ENCODE peak calls at places on chromosomes 16 and 17, in four cellular contexts. N is transverse colon, G is A549, V is tibial nerve. W is an unnamed sample. For H3K9me3, the result is how much of the 10 kb centered on the place peaks cover.

GRCh38 chr17:14058051-14058450 is 11.3 kb upstream of the COX10 start:
- DNase-seq in N (no peak), G (no peak), V (no peak), W (no peak)

GRCh38 chr17:65504141-65504540 is 57.3 kb downstream of the AXIN2 start:
- DNase-seq in N (no peak), G (no peak), V (no peak), W (no peak)

GRCh38 chr17:55743103-55743679 is 7.7 kb upstream of the PCTP start:
- DNase-seq in N (peak), G (peak), V (no peak), W (peak)

GRCh38 chr17:76018801-76019200 is 8.3 kb downstream of the EVPL start:
- DNase-seq in N (no peak), G (no peak), V (no peak), W (no peak)

GRCh38 chr16:56198044-56198754 is 6.9 kb downstream of the GNAO1 start:
- DNase-seq in N (no peak), G (no peak), V (no peak), W (no peak)

GRCh38 chr16:77993111-77993571 is 29.2 kb upstream of the CLEC3A start:
- DNase-seq in N (no peak), G (no peak), V (no peak), W (no peak)

GRCh38 chr16:16162591-16162990 is 60.7 kb downstream of the ABCC6 start:
- DNase-seq in N (no peak), G (no peak), V (no peak), W (no peak)

GRCh38 chr17:70668938-70669778 is 499.8 kb downstream of the KCNJ2 start:
- DNase-seq in N (no peak), G (no peak), V (no peak), W (no peak)

GRCh38 chr16:23398987-23399805 is 53.8 kb downstream of the COG7 start:
- DNase-seq in N (no peak), G (no peak), V (no peak), W (no peak)

GRCh38 chr16:88703486-88704309 is 2.5 kb downstream of the RNF166 start:
- DNase-seq in N (peak), G (no peak), V (no peak), W (peak)

GRCh38 chr17:7367083-7367482 is 12.1 kb downstream of the TMEM95 start:
- DNase-seq in N (no peak), G (no peak), V (no peak), W (no peak)

GRCh38 chr16:4404247-4404966 is 12.0 kb downstream of the CORO7 start:
- DNase-seq in N (peak), G (peak), V (peak), W (peak)

GRCh38 chr16:67653131-67654068 is 6.7 kb downstream of the ACD start:
- DNase-seq in N (no peak), G (no peak), V (no peak), W (no peak)

GRCh38 chr17:78466786-78467715 is 88.6 kb downstream of the PGS1 start:
- DNase-seq in N (no peak), G (no peak), V (no peak), W (no peak)

GRCh38 chr16:49621240-49622083 is 234.4 kb downstream of the ZNF423 start:
- DNase-seq in N (no peak), G (no peak), V (no peak), W (no peak)

GRCh38 chr16:25838724-25839186 is 147.0 kb downstream of the HS3ST4 start:
- DNase-seq in N (peak), G (peak), V (peak), W (no peak)

GRCh38 chr16:81946206-81946605 is 65.1 kb downstream of the SDR42E1 start:
- DNase-seq in N (no peak), G (no peak), V (no peak), W (no peak)

GRCh38 chr16:54282202-54282922 is 4.2 kb downstream of the IRX3 start:
- DNase-seq in N (peak), G (peak), V (no peak), W (peak)

GRCh38 chr16:2470234-2470601 is 879 bp upstream of the NTN3 start:
- DNase-seq in N (no peak), G (no peak), V (no peak), W (no peak)

GRCh38 chr17:12388206-12388605 is 277.5 kb upstream of the MYOCD start:
- DNase-seq in N (no peak), G (peak), V (no peak), W (no peak)

GRCh38 chr16:1734816-1735215 is 28.8 kb downstream of the MAPK8IP3 start:
- DNase-seq in N (no peak), G (no peak), V (no peak), W (no peak)

GRCh38 chr17:65102788-65103187 is 34.4 kb upstream of the RGS9 start:
- DNase-seq in N (no peak), G (no peak), V (no peak), W (no peak)

GRCh38 chr16:46747777-46748651 is at the start of gene MYLK3:
- DNase-seq in N (no peak), G (no peak), V (no peak), W (no peak)

GRCh38 chr17:15651583-15652110 is 32.1 kb upstream of the FBXW10B start:
- DNase-seq in N (peak), G (peak), V (peak), W (peak)

GRCh38 chr16:20811889-20812439 is 5.6 kb downstream of the REXO5 start:
- DNase-seq in N (peak), G (no peak), V (no peak), W (no peak)

GRCh38 chr16:8861563-8862308 is 7.1 kb downstream of the CARHSP1 start:
- DNase-seq in N (no peak), G (no peak), V (peak), W (no peak)

GRCh38 chr17:7292194-7292593 is 2.2 kb downstream of the YBX2 start:
- DNase-seq in N (no peak), G (no peak), V (no peak), W (no peak)

GRCh38 chr16:16045879-16046278 is 96.5 kb downstream of the ABCC1 start:
- DNase-seq in N (no peak), G (no peak), V (no peak), W (no peak)

GRCh38 chr16:88030498-88030897 is 79.3 kb downstream of the BANP start:
- DNase-seq in N (no peak), G (no peak), V (no peak), W (no peak)

GRCh38 chr16:21100447-21100846 is 50.2 kb downstream of the DNAH3 start:
- DNase-seq in N (no peak), G (peak), V (no peak), W (no peak)

GRCh38 chr16:116015-116414 is 22.5 kb downstream of the NPRL3 start:
- DNase-seq in N (no peak), G (no peak), V (no peak), W (no peak)

GRCh38 chr17:1315409-1315808 is 35.9 kb downstream of the TRARG1 start:
- DNase-seq in N (no peak), G (no peak), V (no peak), W (no peak)

GRCh38 chr17:1313270-1314005 is 34.0 kb downstream of the TRARG1 start:
- DNase-seq in N (no peak), G (no peak), V (no peak), W (no peak)

GRCh38 chr17:1315891-1316403 is 36.5 kb downstream of the TRARG1 start:
- DNase-seq in N (no peak), G (no peak), V (no peak), W (no peak)

GRCh38 chr17:1312261-1312870 is 32.9 kb downstream of the TRARG1 start:
- DNase-seq in N (no peak), G (peak), V (no peak), W (no peak)
- TF ChIP-seq EP300 in N (no peak), G (no peak), V (no peak), W (no peak)

GRCh38 chr16:66278111-66278531 is 88.4 kb upstream of the CDH5 start:
- DNase-seq in N (peak), G (no peak), V (no peak), W (peak)
- H3K9me3 ChIP-seq in N (under half), G (under half), V (under half), W (under half)

GRCh38 chr16:70665806-70666735 is 19.7 kb downstream of the IL34 start:
- DNase-seq in N (no peak), G (no peak), V (no peak), W (no peak)
- H3K4me3 ChIP-seq in N (no peak), G (no peak), V (no peak), W (no peak)

GRCh38 chr17:59001158-59001814 is 105.4 kb downstream of the TRIM37 start:
- DNase-seq in N (peak), G (peak), V (peak), W (peak)
- TF ChIP-seq EP300 in N (no peak), G (no peak), V (no peak), W (no peak)

GRCh38 chr16:35687071-35687470 is 2227.7 kb downstream of the TP53TG3F start:
- DNase-seq in N (no peak), G (no peak), V (no peak), W (no peak)
- H3K9me3 ChIP-seq in N (under half), G (under half), V (under half), W (half or more)

DNA sequence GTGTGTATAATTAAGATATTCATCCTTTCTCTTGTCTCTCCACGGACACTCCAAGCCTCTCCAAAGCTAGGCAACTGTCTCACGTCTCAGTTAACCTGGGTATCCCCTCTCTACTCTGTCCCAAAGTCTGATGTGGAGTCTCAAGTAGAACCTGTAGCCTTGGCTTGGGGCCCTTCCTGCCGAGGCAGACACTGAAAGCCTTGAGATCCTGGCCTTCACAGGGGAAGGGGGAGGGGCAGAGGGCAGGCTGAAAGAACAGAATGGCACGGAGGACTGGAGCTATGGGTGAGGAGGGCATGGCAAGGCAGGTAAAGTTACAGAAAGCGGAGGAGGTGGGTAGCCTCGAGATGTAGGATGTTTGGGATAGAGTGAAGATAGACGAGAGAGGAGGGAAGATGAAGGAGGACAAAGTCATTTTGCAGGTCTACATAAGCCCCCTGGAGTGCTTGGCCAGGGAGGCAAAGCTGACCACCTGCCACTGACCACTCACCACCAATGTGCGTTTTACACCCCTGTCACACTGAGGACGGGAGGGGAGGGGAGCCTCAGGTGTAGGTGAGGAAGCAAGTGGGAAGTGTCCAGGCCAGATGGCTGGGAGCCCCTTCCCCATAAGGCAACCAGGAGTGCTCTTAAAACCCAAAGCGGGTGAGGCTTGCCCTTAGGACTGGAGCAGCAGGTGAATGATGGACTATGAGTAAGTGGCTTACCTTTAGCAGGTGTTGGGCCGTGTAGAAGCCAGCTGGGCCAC is 1.3 kb downstream of the FDXR start:
- DNase-seq in N (no peak), G (no peak), V (no peak), W (no peak)
- H3K4me3 ChIP-seq in N (no peak), G (peak), V (peak), W (no peak)

W was measured in stomach.